ENCODE peak calls at places on chromosomes 11 and 22, in nine cellular contexts. N, R, Q, W, Y, P, B, O and X are unnamed samples.

GRCh38 chr11:34162856-34163255 is 57.4 kb downstream of the NAT10 start:
- DNase-seq in P (no peak), W (no peak), Q (no peak), N (no peak), Y (no peak), O (no peak), R (no peak), B (no peak), X (no peak)

GRCh38 chr11:74791333-74792100 is 42.9 kb downstream of the RNF169 start:
- DNase-seq in O (no peak), B (no peak), P (no peak), Q (no peak), Y (no peak), W (no peak), N (no peak), R (no peak), X (no peak)

GRCh38 chr11:134646561-134646960 is 234.5 kb upstream of the B3GAT1 start:
- DNase-seq in O (no peak), P (no peak), B (no peak), N (no peak), Y (no peak), Q (no peak), R (no peak), W (no peak), X (no peak)

GRCh38 chr11:7936615-7937014 is 4.9 kb downstream of the OR10A3 start:
- DNase-seq in B (no peak), W (peak; percentile 70), N (no peak), R (no peak), Q (no peak), O (no peak), P (no peak), Y (no peak), X (no peak)

GRCh38 chr11:1157645-1158591 is at the start of gene MUC5AC:
- DNase-seq in Q (no peak), Y (peak; percentile 30), N (no peak), R (no peak), W (no peak), B (no peak), P (no peak), O (no peak), X (no peak)

GRCh38 chr11:8533332-8533731 is 60.7 kb downstream of the STK33 start:
- DNase-seq in Y (no peak), N (no peak), P (no peak), W (peak; percentile 79), R (no peak), B (no peak), O (no peak), Q (no peak), X (no peak)

GRCh38 chr11:63767415-63768231 is 952 bp downstream of the ZFTA start:
- DNase-seq in O (peak; percentile 69), W (peak; percentile 48), N (peak; percentile 74), Y (peak; percentile 85), P (peak; percentile 74), R (peak; percentile 89), Q (peak; percentile 82), B (peak; percentile 65), X (peak; percentile 73)

GRCh38 chr22:19941365-19942070 is at the start of the genes COMT and TXNRD2:
- DNase-seq in P (peak; percentile 57), B (peak; percentile 100), Y (peak; percentile 96), W (peak; percentile 54), R (no peak), N (peak; percentile 88), Q (peak; percentile 59), O (peak; percentile 84), X (no peak)

GRCh38 chr11:31783264-31783663 is 27.9 kb downstream of the PAX6 start:
- DNase-seq in R (no peak), Q (no peak), O (no peak), N (no peak), W (no peak), P (no peak), Y (no peak), B (no peak), X (no peak)

GRCh38 chr22:32528984-32529982 is 54.7 kb downstream of the FBXO7 start:
- DNase-seq in R (peak; percentile 81), O (peak; percentile 56), Q (peak; percentile 75), P (peak; percentile 86), Y (peak; percentile 90), B (peak; percentile 76), W (peak; percentile 57), N (peak; percentile 93), X (peak; percentile 60)

DNA sequence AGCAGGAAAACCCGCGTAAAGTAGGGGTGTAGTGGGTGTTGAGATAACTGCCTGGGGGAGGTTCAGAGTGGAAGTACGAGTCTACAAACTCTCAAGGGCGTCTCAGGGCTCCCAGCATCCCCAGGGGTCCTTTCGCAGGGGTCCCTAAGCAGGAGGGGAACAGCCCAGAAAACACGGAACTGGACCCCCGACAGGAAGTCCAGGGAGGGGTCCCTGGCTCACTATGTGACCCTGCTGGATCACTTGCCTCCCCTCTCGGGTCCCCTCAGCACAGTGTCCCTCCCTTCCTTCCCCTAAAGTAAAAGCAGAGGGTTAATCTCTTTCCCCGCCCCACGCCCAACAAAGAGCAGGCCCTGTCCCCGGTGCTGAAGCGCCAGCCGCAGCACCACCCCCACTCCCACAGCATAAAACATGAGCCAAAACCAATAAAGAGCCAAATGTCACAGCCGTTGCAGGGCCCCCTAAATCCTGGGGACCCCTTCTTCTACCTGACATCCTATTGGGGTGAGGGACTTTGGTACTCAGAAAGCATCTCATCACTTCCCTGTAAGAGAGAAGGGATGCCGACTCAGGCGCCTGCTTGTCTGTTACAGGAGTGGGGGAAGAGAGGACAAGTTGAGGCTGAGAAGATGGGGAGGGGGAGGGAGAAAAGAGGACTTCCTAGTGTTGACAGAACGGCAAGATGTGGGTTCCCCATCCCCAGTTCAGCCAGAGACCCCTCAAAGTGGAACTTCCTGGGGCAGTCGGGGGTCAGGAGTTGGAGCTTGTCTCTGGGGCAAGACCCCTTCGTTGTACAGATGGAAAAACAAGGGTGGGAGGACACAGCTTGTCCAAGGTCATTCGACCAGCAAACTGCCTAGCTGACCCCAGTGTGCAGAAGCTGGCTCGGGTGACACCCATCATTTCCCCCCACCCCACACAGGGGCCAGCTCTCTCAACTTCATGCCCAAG is 1.4 kb upstream of the NEFH start:
- DNase-seq in Y (peak; percentile 52), O (no peak), Q (no peak), R (peak; percentile 63), B (peak; percentile 53), N (peak; percentile 51), P (no peak), W (no peak), X (no peak)
- H3K4me3 ChIP-seq in Y (peak overlapping the region; percentile 47), O (no peak overlapping the region), Q (no peak overlapping the region), R (no peak overlapping the region), B (no peak overlapping the region), N (no peak overlapping the region), P (no peak overlapping the region), W (no peak overlapping the region), X (no peak overlapping the region)

GRCh38 chr11:73465019-73465675 is 88.9 kb downstream of the RELT start:
- DNase-seq in Q (peak; percentile 49), P (no peak), N (peak; percentile 47), O (no peak), R (no peak), W (no peak), B (no peak), Y (peak; percentile 36), X (peak; percentile 30)
- H2AFZ ChIP-seq in Q (no peak overlapping the region), P (no peak overlapping the region), N (no peak overlapping the region), O (no peak overlapping the region), R (no peak overlapping the region), W (no peak overlapping the region), B (no peak overlapping the region), Y (no peak overlapping the region), X (no peak overlapping the region)

GRCh38 chr11:131371791-131372104 is 1.3 kb downstream of the NTM start:
- DNase-seq in Q (no peak), O (no peak), Y (no peak), B (no peak), W (no peak), N (no peak), R (no peak), P (no peak), X (no peak)
- H3K4me3 ChIP-seq in Q (no peak overlapping the region), O (no peak overlapping the region), Y (no peak overlapping the region), B (no peak overlapping the region), W (no peak overlapping the region), N (no peak overlapping the region), R (no peak overlapping the region), P (no peak overlapping the region), X (no peak overlapping the region)

GRCh38 chr11:44709966-44710365 is 16.8 kb upstream of the TSPAN18 start:
- DNase-seq in N (peak; percentile 58), B (no peak), O (no peak), Q (peak; percentile 55), Y (no peak), P (peak; percentile 27), R (no peak), W (no peak), X (peak; percentile 36)
- H2AFZ ChIP-seq in N (no peak overlapping the region), B (no peak overlapping the region), O (no peak overlapping the region), Q (no peak overlapping the region), Y (no peak overlapping the region), P (no peak overlapping the region), R (no peak overlapping the region), W (no peak overlapping the region), X (no peak overlapping the region)

GRCh38 chr11:120327311-120327710 is 2.2 kb downstream of the TLCD5 start:
- DNase-seq in Q (no peak), W (no peak), O (no peak), Y (no peak), B (no peak), R (no peak), N (no peak), P (no peak), X (no peak)
- H3K4me3 ChIP-seq in Q (peak overlapping the region; percentile 73), W (no peak overlapping the region), O (no peak overlapping the region), Y (no peak overlapping the region), B (no peak overlapping the region), R (no peak overlapping the region), N (no peak overlapping the region), P (no peak overlapping the region), X (no peak overlapping the region)

GRCh38 chr11:76623171-76623883 is 47.2 kb downstream of the LRRC32 start:
- DNase-seq in P (peak; percentile 72), Q (peak; percentile 81), R (no peak), Y (no peak), N (peak; percentile 86), O (no peak), B (no peak), W (peak; percentile 47), X (peak; percentile 75)
- H2AFZ ChIP-seq in P (peak overlapping the region; percentile 84), Q (peak overlapping the region; percentile 28), R (no peak overlapping the region), Y (peak overlapping the region; percentile 29), N (no peak overlapping the region), O (no peak overlapping the region), B (no peak overlapping the region), W (peak overlapping the region; percentile 14), X (peak overlapping the region; percentile 13)